ENCODE peak calls at places on chromosomes 6 and 20, in four cellular contexts. One of them, this sample, is unnamed.

GRCh38 chr6:1770435-1770843 is 160.7 kb downstream of the FOXC1 start:
- DNase-seq in GM12878: peak; percentile 65
- DNase-seq in K562: no peak
- DNase-seq in HepG2: no peak
- DNase-seq in this sample: no peak

GRCh38 chr20:40144581-40144980 is 544.5 kb downstream of the MAFB start:
- DNase-seq in GM12878: no peak
- DNase-seq in K562: no peak
- DNase-seq in HepG2: no peak
- DNase-seq in this sample: no peak

GRCh38 chr6:35718911-35719381 is 17.9 kb upstream of the ARMC12 start:
- DNase-seq in GM12878: no peak
- DNase-seq in K562: peak; percentile 34
- DNase-seq in HepG2: no peak
- DNase-seq in this sample: no peak

GRCh38 chr20:49037962-49038387 is 8.1 kb upstream of the CSE1L start:
- DNase-seq in GM12878: no peak
- DNase-seq in K562: peak; percentile 48
- DNase-seq in HepG2: no peak
- DNase-seq in this sample: no peak

GRCh38 chr20:41364967-41365765 is 1.5 kb downstream of the EMILIN3 start:
- DNase-seq in GM12878: no peak
- DNase-seq in K562: no peak
- DNase-seq in HepG2: no peak
- DNase-seq in this sample: no peak

GRCh38 chr6:90429713-90430112 is 133.1 kb upstream of the BACH2 start:
- DNase-seq in GM12878: no peak
- DNase-seq in K562: no peak
- DNase-seq in HepG2: no peak
- DNase-seq in this sample: no peak

GRCh38 chr6:107819976-107820551 is 4.0 kb downstream of the SCML4 start:
- DNase-seq in GM12878: no peak
- DNase-seq in K562: no peak
- DNase-seq in HepG2: no peak
- DNase-seq in this sample: no peak

GRCh38 chr6:26568601-26569432 is 27.9 kb upstream of the ABT1 start:
- DNase-seq in GM12878: peak; percentile 100
- DNase-seq in K562: peak; percentile 82
- DNase-seq in HepG2: peak; percentile 95
- DNase-seq in this sample: peak; percentile 91

GRCh38 chr6:18861182-18861581 is 474.0 kb downstream of the RNF144B start:
- DNase-seq in GM12878: no peak
- DNase-seq in K562: no peak
- DNase-seq in HepG2: no peak
- DNase-seq in this sample: no peak

GRCh38 chr6:166411721-166412151 is 29.0 kb upstream of the MPC1 start:
- DNase-seq in GM12878: no peak
- DNase-seq in K562: no peak
- DNase-seq in HepG2: no peak
- DNase-seq in this sample: no peak

GRCh38 chr6:96610019-96610418 is 47.1 kb downstream of the FHL5 start:
- DNase-seq in GM12878: no peak
- DNase-seq in K562: no peak
- DNase-seq in HepG2: no peak
- DNase-seq in this sample: no peak

GRCh38 chr6:155122199-155122950 is 127.3 kb downstream of the TIAM2 start:
- DNase-seq in GM12878: no peak
- DNase-seq in K562: no peak
- DNase-seq in HepG2: no peak
- DNase-seq in this sample: no peak

GRCh38 chr6:43774776-43775583 is 5.0 kb downstream of the VEGFA start:
- DNase-seq in GM12878: no peak
- DNase-seq in K562: peak; percentile 93
- DNase-seq in HepG2: peak; percentile 62
- DNase-seq in this sample: no peak

GRCh38 chr6:43828711-43829110 is 58.7 kb downstream of the VEGFA start:
- DNase-seq in GM12878: no peak
- DNase-seq in K562: peak; percentile 93
- DNase-seq in HepG2: no peak
- DNase-seq in this sample: no peak

GRCh38 chr20:59948828-59949720 is 8.9 kb downstream of the FAM217B start:
- DNase-seq in GM12878: no peak
- DNase-seq in K562: peak; percentile 10
- DNase-seq in HepG2: peak; percentile 63
- DNase-seq in this sample: no peak

GRCh38 chr6:121971886-121972285 is 427.6 kb upstream of the HSF2 start:
- DNase-seq in GM12878: no peak
- DNase-seq in K562: no peak
- DNase-seq in HepG2: no peak
- DNase-seq in this sample: no peak

GRCh38 chr6:22929228-22929627 is 359.9 kb downstream of the HDGFL1 start:
- DNase-seq in GM12878: no peak
- DNase-seq in K562: no peak
- DNase-seq in HepG2: no peak
- DNase-seq in this sample: no peak

GRCh38 chr6:15978426-15978825 is 150.5 kb upstream of the MYLIP start:
- DNase-seq in GM12878: no peak
- DNase-seq in K562: no peak
- DNase-seq in HepG2: no peak
- DNase-seq in this sample: no peak
- TF ChIP-seq CBX5 in GM12878: no peak
- TF ChIP-seq CBX5 in K562: no peak
- TF ChIP-seq CBX5 in HepG2: no peak
- TF ChIP-seq CBX5 in this sample: no peak

GRCh38 chr20:11544029-11544678 is 373.5 kb upstream of the BTBD3 start:
- DNase-seq in GM12878: peak; percentile 40
- DNase-seq in K562: no peak
- DNase-seq in HepG2: peak; percentile 72
- DNase-seq in this sample: no peak
- TF ChIP-seq CBX5 in GM12878: no peak
- TF ChIP-seq CBX5 in K562: no peak
- TF ChIP-seq CBX5 in HepG2: no peak
- TF ChIP-seq CBX5 in this sample: no peak

GRCh38 chr20:63642518-63643247 is 10.5 kb downstream of the STMN3 start:
- DNase-seq in GM12878: no peak
- DNase-seq in K562: no peak
- DNase-seq in HepG2: no peak
- DNase-seq in this sample: peak; percentile 67

GRCh38 chr20:63639093-63639860 is 12.4 kb upstream of the GMEB2 start:
- DNase-seq in GM12878: no peak
- DNase-seq in K562: no peak
- DNase-seq in HepG2: no peak
- DNase-seq in this sample: no peak

GRCh38 chr20:63641792-63642517 is 11.3 kb downstream of the STMN3 start:
- DNase-seq in GM12878: peak; percentile 48
- DNase-seq in K562: peak; percentile 97
- DNase-seq in HepG2: peak; percentile 90
- DNase-seq in this sample: peak; percentile 97

GRCh38 chr20:63640086-63640485 is 13.1 kb downstream of the STMN3 start:
- DNase-seq in GM12878: no peak
- DNase-seq in K562: no peak
- DNase-seq in HepG2: no peak
- DNase-seq in this sample: no peak

GRCh38 chr20:63641146-63641791 is 12.0 kb downstream of the STMN3 start:
- DNase-seq in GM12878: no peak
- DNase-seq in K562: peak; percentile 27
- DNase-seq in HepG2: no peak
- DNase-seq in this sample: no peak
- TF ChIP-seq CBX5 in GM12878: no peak
- TF ChIP-seq CBX5 in K562: no peak
- TF ChIP-seq CBX5 in HepG2: no peak
- TF ChIP-seq CBX5 in this sample: no peak

GRCh38 chr20:63323298-63323820 is 30.4 kb downstream of the COL20A1 start:
- DNase-seq in GM12878: no peak
- DNase-seq in K562: no peak
- DNase-seq in HepG2: no peak
- DNase-seq in this sample: no peak
- TF ChIP-seq CBX5 in GM12878: no peak
- TF ChIP-seq CBX5 in K562: no peak
- TF ChIP-seq CBX5 in HepG2: no peak
- TF ChIP-seq CBX5 in this sample: no peak

DNA sequence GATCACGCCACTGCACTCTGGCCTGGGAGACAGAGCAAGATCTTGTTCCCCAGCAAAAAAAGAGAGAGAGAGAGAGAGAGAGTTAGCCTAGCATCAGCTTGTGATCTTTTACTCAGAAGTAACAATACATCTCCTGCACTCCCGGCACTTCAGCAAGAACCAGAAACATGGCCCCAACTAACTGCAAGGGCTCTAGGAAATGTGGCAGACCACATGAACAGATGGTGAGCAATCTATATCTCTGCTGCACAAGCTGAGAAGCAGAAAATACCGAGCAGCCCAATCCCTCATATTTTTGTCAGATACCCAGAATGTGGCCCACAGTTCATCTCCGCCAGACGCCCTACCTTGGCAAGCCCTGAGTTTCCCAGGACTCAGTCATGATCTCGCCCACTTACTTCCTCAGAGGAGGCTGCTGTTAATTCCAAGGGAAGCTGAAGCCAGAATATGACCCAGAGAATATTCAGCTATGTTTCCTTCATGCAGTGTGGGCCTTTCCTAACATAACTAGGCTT is 63.1 kb upstream of the PHACTR1 start:
- DNase-seq in GM12878: no peak
- DNase-seq in K562: no peak
- DNase-seq in HepG2: no peak
- DNase-seq in this sample: no peak
- TF ChIP-seq CBX5 in GM12878: no peak
- TF ChIP-seq CBX5 in K562: no peak
- TF ChIP-seq CBX5 in HepG2: no peak
- TF ChIP-seq CBX5 in this sample: no peak

GRCh38 chr20:54343634-54344033 is 131.8 kb upstream of the DOK5 start:
- DNase-seq in GM12878: no peak
- DNase-seq in K562: no peak
- DNase-seq in HepG2: no peak
- DNase-seq in this sample: no peak

GRCh38 chr20:54345817-54346216 is 129.6 kb upstream of the DOK5 start:
- DNase-seq in GM12878: no peak
- DNase-seq in K562: no peak
- DNase-seq in HepG2: no peak
- DNase-seq in this sample: no peak

GRCh38 chr20:54347216-54347833 is 128.1 kb upstream of the DOK5 start:
- DNase-seq in GM12878: no peak
- DNase-seq in K562: no peak
- DNase-seq in HepG2: no peak
- DNase-seq in this sample: no peak

GRCh38 chr20:54346269-54346668 is 129.1 kb upstream of the DOK5 start:
- DNase-seq in GM12878: no peak
- DNase-seq in K562: no peak
- DNase-seq in HepG2: no peak
- DNase-seq in this sample: no peak

DNA sequence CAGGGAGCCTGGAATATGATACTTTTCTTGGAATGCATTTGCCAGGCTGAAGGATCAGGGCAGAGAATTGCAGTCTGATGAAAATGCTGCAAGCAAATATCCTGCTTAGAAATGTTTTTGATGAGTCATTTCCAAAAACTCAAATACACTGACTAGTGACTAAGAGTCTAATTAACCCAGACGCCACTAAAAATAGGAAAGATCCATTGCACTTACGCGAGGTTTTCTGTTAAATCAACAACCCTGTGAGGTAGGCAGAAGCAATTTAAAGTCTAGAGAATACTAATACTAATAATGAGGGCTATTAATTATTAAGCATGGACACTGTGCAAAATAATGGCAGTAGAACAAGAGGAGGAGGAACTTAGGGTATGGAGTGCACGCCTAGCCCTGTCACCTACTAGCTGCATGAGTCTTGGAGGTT is 130.1 kb upstream of the DOK5 start:
- DNase-seq in GM12878: peak; percentile 33
- DNase-seq in K562: no peak
- DNase-seq in HepG2: no peak
- DNase-seq in this sample: no peak
- TF ChIP-seq CBX5 in GM12878: no peak
- TF ChIP-seq CBX5 in K562: no peak
- TF ChIP-seq CBX5 in HepG2: no peak
- TF ChIP-seq CBX5 in this sample: no peak

GRCh38 chr6:100116409-100117194 is 122.6 kb upstream of the MCHR2 start:
- DNase-seq in GM12878: no peak
- DNase-seq in K562: peak; percentile 20
- DNase-seq in HepG2: peak; percentile 43
- DNase-seq in this sample: peak; percentile 56

GRCh38 chr6:100115702-100116101 is 121.7 kb upstream of the MCHR2 start:
- DNase-seq in GM12878: no peak
- DNase-seq in K562: no peak
- DNase-seq in HepG2: no peak
- DNase-seq in this sample: no peak

GRCh38 chr6:100117680-100118079 is 123.7 kb upstream of the MCHR2 start:
- DNase-seq in GM12878: no peak
- DNase-seq in K562: no peak
- DNase-seq in HepG2: no peak
- DNase-seq in this sample: no peak

GRCh38 chr6:100118301-100118700 is 124.3 kb upstream of the MCHR2 start:
- DNase-seq in GM12878: no peak
- DNase-seq in K562: no peak
- DNase-seq in HepG2: no peak
- DNase-seq in this sample: no peak

DNA sequence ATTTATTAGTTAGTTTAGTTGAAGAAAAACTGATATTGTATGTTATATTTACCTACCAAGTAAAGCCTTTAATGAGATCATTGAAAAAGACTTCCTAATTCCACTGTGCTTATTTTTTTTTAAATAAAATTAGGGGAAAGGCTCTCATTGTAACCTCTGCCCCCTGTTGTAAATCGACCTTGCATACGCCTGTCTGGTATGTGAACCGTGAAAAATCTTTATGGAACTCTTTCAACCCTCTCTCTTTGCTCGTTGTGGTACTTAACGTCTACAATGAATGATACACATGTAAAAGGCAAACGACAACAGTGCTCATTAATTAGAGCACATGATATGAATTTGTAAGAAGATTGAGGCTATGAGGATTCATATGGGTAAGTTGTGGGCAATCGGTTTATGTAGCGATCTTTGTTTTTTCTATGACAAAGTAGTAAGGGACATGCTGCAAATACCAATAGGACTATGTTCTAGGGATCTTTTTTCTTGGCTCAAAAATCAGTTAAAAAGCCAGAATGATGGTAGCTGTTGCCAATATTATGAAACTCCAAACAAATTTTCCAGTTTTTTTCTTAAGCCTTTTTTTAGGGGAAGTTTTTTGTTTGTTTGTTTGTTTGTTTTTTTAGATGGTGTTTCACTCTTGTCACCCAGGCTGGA is 119.0 kb upstream of the MCHR2 start:
- DNase-seq in GM12878: no peak
- DNase-seq in K562: no peak
- DNase-seq in HepG2: no peak
- DNase-seq in this sample: no peak
- TF ChIP-seq CBX5 in GM12878: no peak
- TF ChIP-seq CBX5 in K562: no peak
- TF ChIP-seq CBX5 in HepG2: no peak
- TF ChIP-seq CBX5 in this sample: no peak

This sample was measured in H1.